ENCODE peak calls at places on chromosomes 3 and 15, in five cellular contexts. K is HFF-Myc, N is AG04450, X is tibial nerve, J is A549. I is an unnamed sample.

GRCh38 chr3:99758502-99759177 is 59.0 kb upstream of the CMSS1 start:
- DNase-seq in K (no peak), N (no peak), X (no peak), J (no peak), I (no peak)

GRCh38 chr15:42031211-42031915 is 10.5 kb upstream of the PLA2G4E start:
- DNase-seq in K (no peak), N (no peak), X (no peak), J (no peak), I (no peak)

GRCh38 chr15:85671156-85671555 is 123.6 kb downstream of the KLHL25 start:
- DNase-seq in K (no peak), N (no peak), X (no peak), J (no peak), I (no peak)

GRCh38 chr3:87855626-87856025 is 203.2 kb downstream of the CGGBP1 start:
- DNase-seq in K (no peak), N (no peak), X (no peak), J (peak; percentile 60), I (no peak)

GRCh38 chr3:127822166-127822835 is at the start of gene MGLL:
- DNase-seq in K (no peak), N (no peak), X (no peak), J (peak; percentile 43), I (no peak)

GRCh38 chr15:58731756-58732535 is 17.6 kb downstream of the ADAM10 start:
- DNase-seq in K (peak; percentile 41), N (no peak), X (no peak), J (peak; percentile 28), I (no peak)

GRCh38 chr3:127792664-127793292 is 29.5 kb downstream of the MGLL start:
- DNase-seq in K (peak; percentile 100), N (peak; percentile 95), X (peak; percentile 78), J (peak; percentile 62), I (peak; percentile 74)

GRCh38 chr15:92879949-92880725 is 20.0 kb upstream of the CHD2 start:
- DNase-seq in K (no peak), N (no peak), X (no peak), J (no peak), I (no peak)

GRCh38 chr3:127406309-127407025 is 118.6 kb upstream of the PRR20G start:
- DNase-seq in K (no peak), N (no peak), X (no peak), J (peak; percentile 51), I (no peak)

GRCh38 chr15:40258544-40258943 is 19.7 kb downstream of the PAK6 start:
- DNase-seq in K (no peak), N (no peak), X (no peak), J (no peak), I (no peak)

GRCh38 chr3:128993461-128994172 is at the start of gene CFAP92:
- DNase-seq in K (no peak), N (no peak), X (peak; percentile 47), J (peak; percentile 54), I (peak; percentile 60)
- TF ChIP-seq CTCF in K (no peak), N (no peak), X (no peak), J (no peak), I (no peak)

GRCh38 chr3:171847595-171848259 is 4.6 kb downstream of the TMEM212 start:
- DNase-seq in K (no peak), N (no peak), X (no peak), J (no peak), I (no peak)

GRCh38 chr3:171850968-171851600 is 7.9 kb downstream of the TMEM212 start:
- DNase-seq in K (no peak), N (no peak), X (no peak), J (no peak), I (no peak)

GRCh38 chr3:171851685-171852084 is 8.5 kb downstream of the TMEM212 start:
- DNase-seq in K (no peak), N (no peak), X (no peak), J (peak; percentile 66), I (no peak)

GRCh38 chr3:171850324-171850697 is 7.2 kb downstream of the TMEM212 start:
- DNase-seq in K (no peak), N (no peak), X (no peak), J (no peak), I (no peak)

DNA sequence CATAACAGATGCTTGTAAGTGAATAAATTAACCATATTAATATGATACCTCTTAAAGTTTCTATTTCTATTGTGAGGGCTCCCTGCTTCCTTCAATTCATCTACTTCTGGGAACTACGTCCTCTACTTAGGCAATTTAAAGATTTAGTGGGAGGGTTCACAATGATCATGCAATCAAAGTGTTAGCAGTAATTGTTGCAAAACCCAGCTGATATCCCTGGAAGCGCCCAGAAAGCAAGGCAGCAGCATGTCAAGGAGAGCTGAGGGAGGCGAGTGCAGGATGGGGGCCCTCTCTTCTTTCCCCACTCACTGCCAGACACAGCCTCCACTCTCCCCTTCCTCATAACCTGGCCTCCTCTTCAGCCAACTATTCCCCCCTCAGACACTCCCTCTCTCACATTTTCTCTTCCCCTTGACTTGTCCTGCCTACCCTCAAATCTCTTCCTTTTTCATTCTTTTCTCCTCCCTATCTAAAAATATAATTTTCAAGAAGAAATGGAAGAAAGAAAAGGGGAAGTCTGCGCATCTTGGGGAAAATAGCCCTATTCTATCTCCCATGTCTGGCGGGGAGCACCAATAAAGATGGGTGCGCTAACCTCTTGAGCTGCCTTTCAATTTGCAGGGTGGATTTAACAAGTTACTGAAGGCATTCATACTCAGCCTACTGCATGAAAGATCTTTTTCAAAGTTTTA is 6.6 kb downstream of the TMEM212 start:
- DNase-seq in K (no peak), N (no peak), X (no peak), J (no peak), I (no peak)
- H3K4me3 ChIP-seq in K (no peak overlapping the region), N (no peak overlapping the region), X (no peak overlapping the region), J (no peak overlapping the region), I (no peak overlapping the region)

DNA sequence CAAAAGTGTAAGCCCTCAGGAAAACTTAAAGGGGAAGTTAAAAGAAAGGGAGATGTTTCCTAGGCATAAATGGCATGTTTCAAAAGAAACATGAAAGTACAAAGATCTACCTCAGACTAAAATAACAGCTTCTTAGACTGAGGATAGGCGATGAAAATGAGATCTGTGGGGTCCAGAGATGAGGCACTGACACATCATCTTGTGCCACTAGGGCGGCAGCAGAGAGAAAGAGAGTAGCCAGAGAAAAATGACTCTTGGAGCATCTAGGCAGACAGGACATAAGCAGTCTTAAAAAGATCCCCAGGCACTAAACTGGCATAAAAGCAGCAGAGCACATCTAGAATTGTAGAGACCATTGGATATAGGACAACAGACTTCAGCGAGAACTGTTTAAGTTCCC is 42.5 kb upstream of the RFX7 start:
- DNase-seq in K (no peak), N (no peak), X (no peak), J (peak; percentile 8), I (no peak)
- TF ChIP-seq CTCF in K (peak; percentile 34), N (peak; percentile 18), X (no peak), J (peak; percentile 14), I (no peak)

DNA sequence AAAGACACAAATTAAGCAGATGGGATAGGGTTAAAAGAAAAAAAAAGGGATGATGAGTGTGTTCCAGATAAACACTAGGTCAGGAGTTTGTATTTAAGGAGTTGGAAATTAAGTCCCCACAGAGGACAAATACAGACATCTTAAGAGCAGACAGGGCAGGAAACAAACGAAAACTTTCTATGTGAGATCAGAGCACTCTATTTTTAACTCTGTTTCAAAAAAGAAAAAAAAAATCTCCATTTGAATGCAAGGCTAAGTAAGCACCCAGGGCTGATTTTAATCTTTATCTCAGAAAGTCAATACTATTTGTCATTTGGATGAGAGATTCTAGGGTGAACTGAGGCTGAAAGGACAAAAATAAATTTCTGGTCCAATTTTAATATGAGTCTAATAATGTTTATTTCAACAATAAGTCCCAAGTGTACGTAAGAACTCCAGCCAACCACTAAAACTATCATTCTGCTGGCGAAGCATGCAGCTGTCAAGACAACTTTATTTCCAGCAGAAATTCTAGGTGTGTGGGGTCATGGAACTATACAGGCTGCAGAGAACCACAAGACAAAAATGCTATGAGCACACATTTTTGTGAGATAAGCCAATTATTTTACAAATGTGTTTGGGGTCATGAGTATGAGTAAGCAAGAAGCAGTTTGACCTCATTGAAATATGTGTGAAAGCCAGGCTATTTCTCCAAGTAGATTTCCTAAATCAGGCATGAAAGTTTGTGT is 186.1 kb downstream of the FMN1 start:
- DNase-seq in K (no peak), N (peak; percentile 39), X (no peak), J (no peak), I (no peak)
- H3K4me3 ChIP-seq in K (no peak overlapping the region), N (no peak overlapping the region), X (no peak overlapping the region), J (no peak overlapping the region), I (no peak overlapping the region)

GRCh38 chr15:96340611-96341464 is 10.3 kb downstream of the NR2F2 start:
- DNase-seq in K (no peak), N (no peak), X (no peak), J (peak; percentile 73), I (no peak)
- TF ChIP-seq CTCF in K (no peak), N (peak; percentile 4), X (no peak), J (no peak), I (no peak)

GRCh38 chr15:27082526-27082925 is 111.5 kb downstream of the GABRG3 start:
- DNase-seq in K (no peak), N (no peak), X (no peak), J (no peak), I (no peak)
- H3K4me3 ChIP-seq in K (no peak overlapping the region), N (no peak overlapping the region), X (no peak overlapping the region), J (no peak overlapping the region), I (no peak overlapping the region)

DNA sequence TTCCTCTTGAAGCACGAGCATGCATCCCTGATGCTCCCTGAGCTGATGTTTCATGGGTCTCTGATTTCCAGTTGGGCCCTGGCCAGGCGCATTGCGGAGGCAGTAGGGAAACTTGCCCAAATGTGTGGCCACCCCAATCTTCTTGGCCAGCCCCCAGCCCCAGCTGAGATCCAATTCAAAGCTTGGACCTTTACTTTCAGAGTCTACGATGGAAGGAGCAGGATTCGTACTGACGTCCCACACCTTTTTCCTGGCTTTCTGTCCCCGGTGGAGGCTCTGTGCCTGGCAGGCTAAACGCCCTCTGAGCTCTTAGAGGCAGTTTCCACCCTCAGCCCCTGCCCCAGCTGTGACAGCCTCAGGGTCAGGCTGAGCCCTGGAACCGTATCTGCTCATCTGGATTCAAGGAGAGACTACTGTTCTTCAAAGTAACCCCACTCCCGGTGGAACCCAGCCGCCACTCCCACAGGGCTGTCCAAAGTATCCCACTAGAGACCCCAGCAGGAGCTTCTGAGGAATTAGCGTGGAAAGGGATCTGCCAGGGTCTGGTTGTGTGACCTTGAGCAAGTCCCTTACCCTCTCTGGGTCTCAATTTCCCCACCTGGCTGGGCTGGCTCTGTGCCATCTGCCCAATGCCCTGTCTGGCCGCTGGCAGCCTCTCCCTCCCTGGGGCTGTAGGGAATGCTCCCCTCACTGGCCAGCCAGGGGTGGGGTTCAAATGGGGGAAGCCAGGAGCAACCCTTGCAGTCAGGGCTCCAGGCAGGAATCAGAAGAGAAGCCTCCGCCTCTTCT is 37.3 kb downstream of the CPN2 start:
- DNase-seq in K (no peak), N (no peak), X (peak; percentile 48), J (no peak), I (no peak)
- TF ChIP-seq CTCF in K (no peak), N (no peak), X (no peak), J (no peak), I (no peak)

DNA sequence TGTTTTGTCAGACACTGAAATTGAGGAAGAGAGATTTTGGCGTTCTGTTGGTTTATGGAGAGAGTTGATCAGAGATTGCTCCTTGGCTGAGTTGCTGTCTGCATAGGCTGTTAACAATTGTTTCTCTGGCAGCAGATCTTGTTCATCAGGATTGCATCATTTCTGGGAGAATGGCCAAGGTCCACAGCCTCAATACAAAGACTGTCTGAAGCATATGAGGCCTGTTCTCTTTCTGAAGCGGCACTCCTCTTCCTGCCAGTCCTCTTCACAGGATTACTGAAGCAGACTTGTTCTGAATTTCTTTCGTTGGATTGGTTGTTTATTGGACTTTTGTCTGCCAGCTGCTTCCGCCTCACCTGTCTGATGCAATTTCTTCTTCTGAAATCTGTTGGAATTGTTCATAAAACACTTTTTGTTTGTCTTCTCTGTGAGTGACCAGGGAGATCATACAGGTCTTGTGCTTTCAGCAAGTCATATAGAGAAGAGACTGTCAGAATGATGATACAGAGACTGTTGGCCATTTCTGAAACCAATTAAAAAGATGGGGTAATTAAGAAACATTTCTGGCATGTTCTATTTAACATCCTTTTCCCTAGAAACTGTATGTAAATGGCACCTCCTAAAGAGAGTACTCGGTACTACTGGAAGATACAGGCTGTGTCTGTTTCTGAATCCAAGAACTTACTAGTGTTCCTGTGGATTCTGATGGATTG is 25.5 kb downstream of the SETD5 start:
- DNase-seq in K (peak; percentile 95), N (peak; percentile 92), X (peak; percentile 70), J (peak; percentile 90), I (peak; percentile 82)
- H3K4me3 ChIP-seq in K (peak overlapping the region; percentile 13), N (peak overlapping the region; percentile 14), X (no peak overlapping the region), J (peak overlapping the region; percentile 18), I (peak overlapping the region; percentile 6)